ENCODE peak calls at places on chromosomes 16 and 17, in six cellular contexts. Q is EH; T is SJCRH30; D is activated CD8-positive, alpha-beta memory T cell treated with anti-CD3 and anti-CD28 coated beads, Interleukin-2, amount 50 U/mL, for 4 hours; H is T follicular helper cell; V is CD4-positive, alpha-beta T cell. K is an unnamed sample.
A peak's percentile ranks its signal among the peaks of the same experiment; 100 is the strongest.

GRCh38 chr17:59420901-59421300 is 89.4 kb downstream of the YPEL2 start:
- DNase-seq in V (no peak), T (no peak), Q (no peak), D (no peak), H (no peak), K (no peak)

GRCh38 chr17:57102122-57102521 is 17.1 kb downstream of the AKAP1 start:
- DNase-seq in H (no peak), Q (no peak), D (no peak), V (no peak), T (no peak), K (no peak)

GRCh38 chr17:6413073-6413472 is 21.8 kb downstream of the AIPL1 start:
- DNase-seq in H (no peak), D (no peak), Q (peak; percentile 42), V (no peak), T (peak; percentile 65), K (peak; percentile 18)

GRCh38 chr16:67349172-67349571 is 22.6 kb downstream of the LRRC36 start:
- DNase-seq in H (no peak), Q (peak; percentile 48), D (no peak), T (peak; percentile 69), V (no peak), K (no peak)

GRCh38 chr16:83969771-83970429 is 1.9 kb downstream of the NECAB2 start:
- DNase-seq in Q (no peak), T (no peak), H (no peak), D (no peak), V (no peak), K (no peak)

GRCh38 chr16:81101702-81102101 is 5.5 kb upstream of the GCSH start:
- DNase-seq in H (no peak), T (no peak), Q (no peak), V (no peak), D (no peak), K (no peak)

GRCh38 chr16:48182979-48183537 is 27.3 kb upstream of the ABCC12 start:
- DNase-seq in T (peak; percentile 34), D (no peak), V (no peak), Q (no peak), H (no peak), K (no peak)

GRCh38 chr16:87252269-87252970 is 64.8 kb downstream of the C16orf95 start:
- DNase-seq in Q (peak; percentile 34), D (no peak), H (no peak), T (no peak), V (no peak), K (no peak)

GRCh38 chr16:88769617-88770458 is 15.2 kb downstream of the PIEZO1 start:
- DNase-seq in V (no peak), D (no peak), Q (no peak), T (peak; percentile 77), H (no peak), K (peak; percentile 13)